ENCODE peak calls at places on chromosomes 16 and 17, in ten cellular contexts. One of them, this sample, is unnamed. For H3K4me1, the result is how much of the 10 kb centered on the place peaks cover.

GRCh38 chr16:57897053-57897784 is 73.7 kb downstream of the CNGB1 start:
- DNase-seq in tibial artery: no peak
- DNase-seq in heart left ventricle: no peak
- DNase-seq in mucosa of descending colon: no peak
- DNase-seq in neuronal stem cell: no peak
- DNase-seq in Peyer's patch: no peak
- DNase-seq in CD8-positive, alpha-beta memory T cell: no peak
- DNase-seq in psoas muscle: no peak
- DNase-seq in GM23248: no peak
- DNase-seq in cardiac muscle cell: no peak
- DNase-seq in this sample: no peak

GRCh38 chr16:66370786-66371684 is 4.5 kb downstream of the CDH5 start:
- DNase-seq in tibial artery: peak
- DNase-seq in heart left ventricle: no peak
- DNase-seq in mucosa of descending colon: no peak
- DNase-seq in neuronal stem cell: no peak
- DNase-seq in Peyer's patch: no peak
- DNase-seq in CD8-positive, alpha-beta memory T cell: no peak
- DNase-seq in psoas muscle: no peak
- DNase-seq in GM23248: no peak
- DNase-seq in cardiac muscle cell: no peak
- DNase-seq in this sample: no peak

GRCh38 chr17:29617125-29617480 is 5.6 kb downstream of the CORO6 start:
- DNase-seq in tibial artery: peak
- DNase-seq in heart left ventricle: peak
- DNase-seq in mucosa of descending colon: peak
- DNase-seq in neuronal stem cell: no peak
- DNase-seq in Peyer's patch: peak
- DNase-seq in CD8-positive, alpha-beta memory T cell: peak
- DNase-seq in psoas muscle: peak
- DNase-seq in GM23248: peak
- DNase-seq in cardiac muscle cell: peak
- DNase-seq in this sample: peak

GRCh38 chr16:53071748-53072301 is 17.0 kb downstream of the CHD9 start:
- DNase-seq in tibial artery: peak
- DNase-seq in heart left ventricle: peak
- DNase-seq in mucosa of descending colon: no peak
- DNase-seq in neuronal stem cell: no peak
- DNase-seq in Peyer's patch: peak
- DNase-seq in CD8-positive, alpha-beta memory T cell: no peak
- DNase-seq in psoas muscle: peak
- DNase-seq in GM23248: no peak
- DNase-seq in cardiac muscle cell: peak
- DNase-seq in this sample: peak

GRCh38 chr17:60529806-60530205 is 3.8 kb upstream of the APPBP2 start:
- DNase-seq in tibial artery: no peak
- DNase-seq in heart left ventricle: no peak
- DNase-seq in mucosa of descending colon: no peak
- DNase-seq in neuronal stem cell: no peak
- DNase-seq in Peyer's patch: no peak
- DNase-seq in CD8-positive, alpha-beta memory T cell: no peak
- DNase-seq in psoas muscle: no peak
- DNase-seq in GM23248: no peak
- DNase-seq in cardiac muscle cell: no peak
- DNase-seq in this sample: no peak

GRCh38 chr16:12377497-12377896 is 401.0 kb downstream of the SNX29 start:
- DNase-seq in tibial artery: no peak
- DNase-seq in heart left ventricle: no peak
- DNase-seq in mucosa of descending colon: no peak
- DNase-seq in neuronal stem cell: no peak
- DNase-seq in Peyer's patch: no peak
- DNase-seq in CD8-positive, alpha-beta memory T cell: no peak
- DNase-seq in psoas muscle: no peak
- DNase-seq in GM23248: no peak
- DNase-seq in cardiac muscle cell: no peak
- DNase-seq in this sample: no peak

GRCh38 chr17:50196826-50197225 is 4.6 kb downstream of the COL1A1 start:
- DNase-seq in tibial artery: peak
- DNase-seq in heart left ventricle: no peak
- DNase-seq in mucosa of descending colon: no peak
- DNase-seq in neuronal stem cell: no peak
- DNase-seq in Peyer's patch: no peak
- DNase-seq in CD8-positive, alpha-beta memory T cell: no peak
- DNase-seq in psoas muscle: peak
- DNase-seq in GM23248: peak
- DNase-seq in cardiac muscle cell: peak
- DNase-seq in this sample: no peak

GRCh38 chr16:48492131-48492530 is 106.9 kb upstream of the SIAH1 start:
- DNase-seq in tibial artery: no peak
- DNase-seq in heart left ventricle: no peak
- DNase-seq in mucosa of descending colon: no peak
- DNase-seq in neuronal stem cell: no peak
- DNase-seq in Peyer's patch: no peak
- DNase-seq in CD8-positive, alpha-beta memory T cell: no peak
- DNase-seq in psoas muscle: no peak
- DNase-seq in GM23248: peak
- DNase-seq in cardiac muscle cell: peak
- DNase-seq in this sample: no peak

GRCh38 chr16:88345943-88346560 is 36.7 kb upstream of the ZNF469 start:
- DNase-seq in tibial artery: no peak
- DNase-seq in heart left ventricle: peak
- DNase-seq in mucosa of descending colon: peak
- DNase-seq in neuronal stem cell: no peak
- DNase-seq in Peyer's patch: no peak
- DNase-seq in CD8-positive, alpha-beta memory T cell: no peak
- DNase-seq in psoas muscle: peak
- DNase-seq in GM23248: no peak
- DNase-seq in cardiac muscle cell: no peak
- DNase-seq in this sample: no peak

GRCh38 chr16:15649727-15650018 is 372 bp upstream of the NDE1 start:
- DNase-seq in tibial artery: no peak
- DNase-seq in heart left ventricle: no peak
- DNase-seq in mucosa of descending colon: no peak
- DNase-seq in neuronal stem cell: no peak
- DNase-seq in Peyer's patch: no peak
- DNase-seq in CD8-positive, alpha-beta memory T cell: no peak
- DNase-seq in psoas muscle: no peak
- DNase-seq in GM23248: no peak
- DNase-seq in cardiac muscle cell: no peak
- DNase-seq in this sample: no peak

GRCh38 chr16:84096447-84097005 is 20.2 kb downstream of the MBTPS1 start:
- DNase-seq in tibial artery: no peak
- DNase-seq in heart left ventricle: no peak
- DNase-seq in mucosa of descending colon: no peak
- DNase-seq in neuronal stem cell: no peak
- DNase-seq in Peyer's patch: no peak
- DNase-seq in CD8-positive, alpha-beta memory T cell: no peak
- DNase-seq in psoas muscle: no peak
- DNase-seq in GM23248: no peak
- DNase-seq in cardiac muscle cell: no peak
- DNase-seq in this sample: no peak

GRCh38 chr16:56191807-56192643 is 736 bp downstream of the GNAO1 start:
- DNase-seq in tibial artery: no peak
- DNase-seq in heart left ventricle: no peak
- DNase-seq in mucosa of descending colon: peak
- DNase-seq in neuronal stem cell: no peak
- DNase-seq in Peyer's patch: no peak
- DNase-seq in CD8-positive, alpha-beta memory T cell: no peak
- DNase-seq in psoas muscle: peak
- DNase-seq in GM23248: no peak
- DNase-seq in cardiac muscle cell: no peak
- DNase-seq in this sample: no peak

GRCh38 chr16:80294172-80294571 is 246.6 kb upstream of the DYNLRB2 start:
- DNase-seq in tibial artery: no peak
- DNase-seq in heart left ventricle: no peak
- DNase-seq in mucosa of descending colon: no peak
- DNase-seq in neuronal stem cell: no peak
- DNase-seq in Peyer's patch: no peak
- DNase-seq in CD8-positive, alpha-beta memory T cell: no peak
- DNase-seq in psoas muscle: no peak
- DNase-seq in GM23248: no peak
- DNase-seq in cardiac muscle cell: no peak
- DNase-seq in this sample: no peak

GRCh38 chr16:28549301-28549899 is 4.3 kb upstream of the SGF29 start:
- DNase-seq in tibial artery: no peak
- DNase-seq in heart left ventricle: no peak
- DNase-seq in mucosa of descending colon: peak
- DNase-seq in neuronal stem cell: no peak
- DNase-seq in Peyer's patch: no peak
- DNase-seq in CD8-positive, alpha-beta memory T cell: peak
- DNase-seq in psoas muscle: no peak
- DNase-seq in GM23248: peak
- DNase-seq in cardiac muscle cell: peak
- DNase-seq in this sample: peak

GRCh38 chr17:77098884-77099545 is 41.8 kb upstream of the SEC14L1 start:
- DNase-seq in tibial artery: peak
- DNase-seq in heart left ventricle: no peak
- DNase-seq in mucosa of descending colon: no peak
- DNase-seq in neuronal stem cell: no peak
- DNase-seq in Peyer's patch: no peak
- DNase-seq in CD8-positive, alpha-beta memory T cell: peak
- DNase-seq in psoas muscle: no peak
- DNase-seq in GM23248: peak
- DNase-seq in cardiac muscle cell: peak
- DNase-seq in this sample: peak

DNA sequence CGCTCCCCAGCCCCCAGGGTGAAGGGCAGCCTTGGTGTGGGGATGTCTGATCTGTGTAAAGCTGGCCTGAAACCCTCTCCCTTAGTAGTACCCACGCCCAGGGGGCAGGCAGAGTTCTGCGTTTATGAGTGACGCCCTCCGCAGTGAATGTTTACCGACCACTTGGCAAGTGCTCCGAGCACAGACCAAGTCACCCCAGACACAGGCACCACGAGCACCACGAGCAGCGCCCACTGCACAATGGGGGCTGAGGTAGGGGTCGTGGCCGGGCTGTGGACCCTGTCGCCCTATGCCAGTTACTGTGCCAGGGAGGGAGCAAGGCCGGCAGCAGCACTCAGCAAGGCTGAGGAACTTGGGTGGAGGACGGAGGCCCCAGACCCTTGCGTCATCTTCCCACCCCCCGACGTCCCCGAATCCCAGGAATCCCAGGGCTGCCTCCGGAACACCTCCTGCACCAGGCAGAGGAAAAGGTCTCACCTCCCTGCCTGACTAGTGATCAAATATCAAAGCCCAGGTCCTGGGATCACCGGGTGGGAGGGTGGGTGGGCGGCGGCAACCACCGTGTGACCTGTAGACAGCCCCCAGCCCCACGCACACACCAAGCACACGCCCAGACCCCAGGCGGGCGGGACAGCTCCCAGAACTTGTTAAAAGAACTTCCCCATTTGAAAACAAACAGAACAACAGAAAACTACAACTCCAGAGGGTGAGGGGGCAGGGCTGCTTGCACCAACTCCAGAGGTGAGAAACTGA is 5.3 kb downstream of the VASN start:
- DNase-seq in tibial artery: peak
- DNase-seq in heart left ventricle: peak
- DNase-seq in mucosa of descending colon: no peak
- DNase-seq in neuronal stem cell: no peak
- DNase-seq in Peyer's patch: no peak
- DNase-seq in CD8-positive, alpha-beta memory T cell: no peak
- DNase-seq in psoas muscle: no peak
- DNase-seq in GM23248: no peak
- DNase-seq in cardiac muscle cell: no peak
- DNase-seq in this sample: peak
- H3K4me1 ChIP-seq in tibial artery: half or more
- H3K4me1 ChIP-seq in heart left ventricle: half or more
- H3K4me1 ChIP-seq in mucosa of descending colon: under half
- H3K4me1 ChIP-seq in neuronal stem cell: under half
- H3K4me1 ChIP-seq in Peyer's patch: under half
- H3K4me1 ChIP-seq in CD8-positive, alpha-beta memory T cell: under half
- H3K4me1 ChIP-seq in psoas muscle: under half
- H3K4me1 ChIP-seq in GM23248: half or more
- H3K4me1 ChIP-seq in cardiac muscle cell: under half
- H3K4me1 ChIP-seq in this sample: half or more

DNA sequence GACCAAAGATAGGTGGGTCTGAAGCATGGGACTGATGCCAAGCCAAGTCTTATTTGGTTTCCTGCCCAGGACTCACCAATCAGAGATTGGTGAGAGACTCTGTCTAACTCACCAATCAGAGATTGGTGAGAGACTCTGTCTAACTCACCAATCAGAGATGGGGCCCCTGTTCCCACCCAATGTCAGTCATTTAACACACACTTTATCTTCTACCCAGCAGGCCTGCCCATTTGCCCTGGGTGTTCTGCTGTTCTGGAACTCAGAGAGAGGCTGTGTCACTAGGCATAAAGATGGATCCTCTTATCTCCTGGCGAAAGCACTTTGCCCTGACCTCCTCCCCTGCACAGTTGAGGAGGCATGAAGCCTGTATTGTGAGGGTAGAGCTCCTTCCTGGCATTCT is 5.4 kb upstream of the RHOT1 start:
- DNase-seq in tibial artery: peak
- DNase-seq in heart left ventricle: no peak
- DNase-seq in mucosa of descending colon: no peak
- DNase-seq in neuronal stem cell: no peak
- DNase-seq in Peyer's patch: no peak
- DNase-seq in CD8-positive, alpha-beta memory T cell: no peak
- DNase-seq in psoas muscle: no peak
- DNase-seq in GM23248: no peak
- DNase-seq in cardiac muscle cell: peak
- DNase-seq in this sample: no peak
- H3K4me1 ChIP-seq in tibial artery: under half
- H3K4me1 ChIP-seq in heart left ventricle: under half
- H3K4me1 ChIP-seq in mucosa of descending colon: under half
- H3K4me1 ChIP-seq in neuronal stem cell: under half
- H3K4me1 ChIP-seq in Peyer's patch: under half
- H3K4me1 ChIP-seq in CD8-positive, alpha-beta memory T cell: under half
- H3K4me1 ChIP-seq in psoas muscle: under half
- H3K4me1 ChIP-seq in GM23248: under half
- H3K4me1 ChIP-seq in cardiac muscle cell: under half
- H3K4me1 ChIP-seq in this sample: under half

DNA sequence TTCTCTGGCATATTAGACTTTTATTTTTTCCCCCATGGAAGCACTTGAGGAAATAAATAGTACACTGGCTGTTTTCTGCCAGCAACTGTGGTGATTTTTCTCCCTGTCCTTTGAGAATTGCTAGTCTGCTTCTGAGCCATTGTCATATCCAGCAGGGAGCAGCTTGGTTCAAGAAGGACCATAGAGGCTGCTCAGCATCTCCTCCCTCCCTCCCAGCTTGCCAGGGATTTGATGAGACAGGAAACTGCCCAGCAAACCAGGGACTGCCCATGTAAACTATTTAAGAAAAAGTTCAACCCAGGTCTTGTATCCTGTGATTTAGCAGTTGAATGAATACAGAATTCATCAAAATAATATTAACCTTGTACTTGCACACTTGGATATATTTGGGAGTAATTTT is 39.5 kb downstream of the CYB5B start:
- DNase-seq in tibial artery: no peak
- DNase-seq in heart left ventricle: no peak
- DNase-seq in mucosa of descending colon: no peak
- DNase-seq in neuronal stem cell: no peak
- DNase-seq in Peyer's patch: no peak
- DNase-seq in CD8-positive, alpha-beta memory T cell: no peak
- DNase-seq in psoas muscle: no peak
- DNase-seq in GM23248: no peak
- DNase-seq in cardiac muscle cell: no peak
- DNase-seq in this sample: no peak
- H3K4me1 ChIP-seq in tibial artery: under half
- H3K4me1 ChIP-seq in heart left ventricle: under half
- H3K4me1 ChIP-seq in mucosa of descending colon: under half
- H3K4me1 ChIP-seq in neuronal stem cell: under half
- H3K4me1 ChIP-seq in Peyer's patch: under half
- H3K4me1 ChIP-seq in CD8-positive, alpha-beta memory T cell: under half
- H3K4me1 ChIP-seq in psoas muscle: under half
- H3K4me1 ChIP-seq in GM23248: under half
- H3K4me1 ChIP-seq in cardiac muscle cell: under half
- H3K4me1 ChIP-seq in this sample: under half

GRCh38 chr16:64311241-64311640 is 810.6 kb downstream of the CDH11 start:
- DNase-seq in tibial artery: no peak
- DNase-seq in heart left ventricle: no peak
- DNase-seq in mucosa of descending colon: no peak
- DNase-seq in neuronal stem cell: no peak
- DNase-seq in Peyer's patch: no peak
- DNase-seq in CD8-positive, alpha-beta memory T cell: no peak
- DNase-seq in psoas muscle: no peak
- DNase-seq in GM23248: peak
- DNase-seq in cardiac muscle cell: no peak
- DNase-seq in this sample: no peak
- H3K4me1 ChIP-seq in tibial artery: under half
- H3K4me1 ChIP-seq in heart left ventricle: under half
- H3K4me1 ChIP-seq in mucosa of descending colon: under half
- H3K4me1 ChIP-seq in neuronal stem cell: under half
- H3K4me1 ChIP-seq in Peyer's patch: under half
- H3K4me1 ChIP-seq in CD8-positive, alpha-beta memory T cell: under half
- H3K4me1 ChIP-seq in psoas muscle: under half
- H3K4me1 ChIP-seq in GM23248: under half
- H3K4me1 ChIP-seq in cardiac muscle cell: under half
- H3K4me1 ChIP-seq in this sample: under half